ENCODE peak calls at places on chromosomes 11 and 22, in six cellular contexts. X is testis, E is sigmoid colon, Y is suprapubic skin, W is IMR-90, U is uterus. S is an unnamed sample.
A peak's percentile ranks its signal among the peaks of the same experiment; 100 is the strongest.

GRCh38 chr11:78318733-78319132 is 98.9 kb downstream of the GAB2 start:
- DNase-seq in X (no peak), U (no peak), E (no peak), W (no peak), Y (no peak), S (no peak)

GRCh38 chr22:28547132-28547842 is 132.4 kb downstream of the TTC28 start:
- DNase-seq in U (no peak), E (no peak), Y (no peak), X (no peak), W (peak; percentile 81), S (no peak)

GRCh38 chr22:17774206-17774927 is at the start of gene BID:
- DNase-seq in Y (no peak), U (peak; percentile 28), W (peak; percentile 17), X (no peak), E (no peak), S (no peak)

GRCh38 chr11:45860348-45860747 is 13.1 kb downstream of the CRY2 start:
- DNase-seq in X (no peak), E (no peak), Y (no peak), W (no peak), U (no peak), S (no peak)

GRCh38 chr11:120575461-120575860 is 63.9 kb downstream of the GRIK4 start:
- DNase-seq in E (no peak), X (no peak), U (no peak), W (no peak), Y (peak; percentile 45), S (no peak)

GRCh38 chr11:66413167-66413566 is 7.7 kb upstream of the NPAS4 start:
- DNase-seq in X (no peak), E (no peak), W (no peak), U (no peak), Y (no peak), S (no peak)

GRCh38 chr11:12285811-12286222 is 91.6 kb upstream of the PARVA start:
- DNase-seq in W (peak; percentile 45), X (peak; percentile 9), Y (peak; percentile 43), U (no peak), E (no peak), S (no peak)

GRCh38 chr22:48379371-48379770 is 1448.3 kb downstream of the BRD1 start:
- DNase-seq in E (peak; percentile 54), W (no peak), X (no peak), U (no peak), Y (no peak), S (no peak)

GRCh38 chr11:61532136-61533038 is 23.8 kb downstream of the LRRC10B start:
- DNase-seq in Y (no peak), E (no peak), W (no peak), U (no peak), X (peak; percentile 43), S (no peak)

GRCh38 chr22:26480611-26480932 is 3.0 kb downstream of the HPS4 start:
- DNase-seq in W (no peak), X (no peak), Y (no peak), E (no peak), U (no peak), S (no peak)

GRCh38 chr22:26481694-26482093 is 1.9 kb downstream of the HPS4 start:
- DNase-seq in X (no peak), W (no peak), Y (no peak), E (no peak), U (no peak), S (no peak)

GRCh38 chr22:26481112-26481693 is 2.4 kb downstream of the HPS4 start:
- DNase-seq in X (no peak), E (no peak), Y (no peak), U (no peak), W (no peak), S (no peak)

GRCh38 chr22:26479043-26479791 is 4.4 kb downstream of the HPS4 start:
- DNase-seq in U (no peak), E (no peak), Y (no peak), X (no peak), W (no peak), S (no peak)

GRCh38 chr22:26479792-26480610 is 3.6 kb downstream of the HPS4 start:
- DNase-seq in X (no peak), E (no peak), W (no peak), U (no peak), Y (no peak), S (no peak)
- TF ChIP-seq POLR2A in X (no peak), E (no peak), W (no peak), U (no peak), Y (no peak), S (no peak)

GRCh38 chr11:8709002-8709672 is 26.5 kb downstream of the RPL27A start:
- DNase-seq in W (peak; percentile 95), E (peak; percentile 98), Y (peak; percentile 86), X (peak; percentile 92), U (peak; percentile 97), S (no peak)
- TF ChIP-seq POLR2A in W (no peak), E (peak; percentile 51), Y (no peak), X (no peak), U (peak; percentile 81), S (no peak)

GRCh38 chr11:41102471-41102870 is 357.0 kb downstream of the LRRC4C start:
- DNase-seq in X (no peak), W (no peak), Y (no peak), E (no peak), U (no peak), S (no peak)

GRCh38 chr11:41099654-41100053 is 359.8 kb downstream of the LRRC4C start:
- DNase-seq in E (no peak), X (no peak), Y (no peak), U (no peak), W (no peak), S (no peak)
- TF ChIP-seq POLR2A in E (no peak), X (no peak), Y (no peak), U (no peak), W (no peak), S (no peak)

GRCh38 chr11:64762277-64762915 is 2.6 kb upstream of the PYGM start:
- DNase-seq in W (no peak), Y (peak; percentile 64), E (peak; percentile 65), U (no peak), X (no peak), S (no peak)
- TF ChIP-seq POLR2A in W (no peak), Y (no peak), E (no peak), U (no peak), X (no peak), S (no peak)

DNA sequence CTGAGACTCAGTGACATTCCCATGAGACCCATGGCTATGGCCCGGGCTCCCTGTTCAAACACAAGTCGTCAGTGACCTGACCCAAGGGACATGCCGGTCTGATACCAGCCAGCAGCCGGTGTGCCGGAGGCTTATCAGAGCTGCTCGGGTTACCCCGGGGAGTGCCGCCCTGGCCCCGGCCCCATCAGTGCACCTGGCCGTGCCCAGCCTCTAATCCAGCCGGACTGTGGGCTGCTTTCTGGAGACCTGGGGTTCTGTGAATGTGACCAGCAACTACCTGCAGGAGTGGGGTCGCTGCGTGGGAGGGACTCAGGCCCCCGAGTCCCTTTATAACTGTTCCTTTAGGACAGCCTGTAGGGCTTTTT is 52.7 kb downstream of the LINC01488 start:
- DNase-seq in W (no peak), Y (no peak), X (no peak), U (no peak), E (no peak), S (no peak)
- TF ChIP-seq POLR2A in W (no peak), Y (no peak), X (no peak), U (no peak), E (no peak), S (no peak)

GRCh38 chr11:109033627-109034340 is 368.9 kb downstream of the DDX10 start:
- DNase-seq in Y (no peak), W (peak; percentile 89), U (no peak), X (no peak), E (no peak), S (no peak)

GRCh38 chr11:109036011-109036410 is 371.1 kb downstream of the DDX10 start:
- DNase-seq in W (no peak), U (no peak), Y (no peak), E (no peak), X (no peak), S (no peak)

GRCh38 chr11:109037856-109038780 is 373.2 kb downstream of the DDX10 start:
- DNase-seq in E (no peak), Y (no peak), U (peak; percentile 17), W (peak; percentile 61), X (no peak), S (no peak)

GRCh38 chr11:109034341-109034696 is 369.4 kb downstream of the DDX10 start:
- DNase-seq in W (peak; percentile 64), E (no peak), Y (no peak), X (no peak), U (no peak), S (no peak)

DNA sequence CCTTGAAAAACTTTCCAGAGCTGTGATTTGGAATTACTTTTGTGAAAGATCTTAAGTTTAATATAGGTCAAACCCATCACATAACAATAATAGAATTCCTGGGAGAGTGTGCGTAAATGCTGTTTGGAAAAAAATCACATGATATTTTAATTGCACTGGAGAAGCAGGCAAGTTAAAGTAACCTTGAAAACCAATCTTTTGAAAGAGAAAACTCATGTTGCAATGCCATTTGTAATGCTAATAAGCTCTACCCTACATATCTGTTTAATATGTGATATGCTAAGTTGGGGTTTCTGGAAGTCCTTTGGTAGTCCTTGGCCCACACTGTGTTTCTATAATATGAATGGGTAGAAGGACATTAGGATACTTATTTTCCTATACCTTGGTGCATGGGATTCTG is 370.4 kb downstream of the DDX10 start:
- DNase-seq in Y (no peak), U (no peak), E (no peak), X (no peak), W (no peak), S (no peak)
- TF ChIP-seq POLR2A in Y (no peak), U (no peak), E (no peak), X (no peak), W (no peak), S (no peak)

DNA sequence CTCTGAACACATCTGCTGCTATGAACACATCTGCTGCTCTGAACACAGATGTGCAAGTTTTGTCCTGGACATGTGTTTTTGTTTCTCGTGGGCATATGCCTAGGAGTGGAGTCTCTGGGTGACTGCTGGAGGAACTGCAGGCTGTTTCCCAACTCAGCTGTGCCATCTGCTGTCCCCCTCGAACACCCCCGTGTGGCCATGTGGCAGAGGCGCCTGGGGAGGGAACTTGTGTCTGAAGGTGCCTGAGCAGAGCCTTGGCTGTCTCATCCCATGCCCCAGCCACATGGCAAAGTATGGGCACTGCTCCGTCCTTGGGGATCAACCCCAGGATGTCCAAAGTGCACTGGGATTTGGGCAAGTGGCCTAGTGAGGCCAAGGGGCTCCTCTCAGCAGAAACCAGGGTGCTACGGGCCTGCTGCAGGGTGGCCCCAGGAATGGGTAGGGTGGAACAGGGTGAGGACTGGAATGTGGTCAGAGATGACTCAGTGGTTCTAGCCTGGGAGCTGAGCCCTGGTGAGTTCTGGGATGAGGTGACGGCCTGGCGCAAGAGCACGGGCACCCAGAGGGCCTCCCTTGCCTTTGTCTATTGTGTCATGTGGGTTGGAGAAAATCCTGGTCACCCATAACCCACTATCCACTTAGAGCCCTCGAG is 14.7 kb downstream of the GATD1 start:
- DNase-seq in U (no peak), E (no peak), X (no peak), W (peak; percentile 74), Y (peak; percentile 66), S (peak; percentile 72)
- TF ChIP-seq POLR2A in U (no peak), E (no peak), X (no peak), W (no peak), Y (no peak), S (no peak)